ENCODE peak calls at places on chromosome 18, in nine cellular contexts. H is fibroblast of lung, N is IMR-90, D is C1 segment of cervical spinal cord, W is non-pigmented ciliary epithelial cell, L is RWPE1, U is MCF 10A, O is ecto neural progenitor cell, T is mucosa of descending colon. Y is an unnamed sample.

GRCh38 chr18:51660316-51660715 is 462.8 kb upstream of the MEX3C start:
- DNase-seq in H (no peak), N (no peak), D (no peak), W (no peak), L (no peak), U (no peak), O (no peak), T (no peak), Y (no peak)

GRCh38 chr18:58257461-58257860 is 213.4 kb downstream of the NEDD4L start:
- DNase-seq in H (peak; percentile 47), N (peak; percentile 68), D (no peak), W (no peak), L (no peak), U (no peak), O (no peak), T (no peak), Y (no peak)

GRCh38 chr18:78986018-78986481 is 6.4 kb downstream of the SALL3 start:
- DNase-seq in H (no peak), N (no peak), D (peak; percentile 28), W (no peak), L (no peak), U (peak; percentile 9), O (peak; percentile 64), T (no peak), Y (peak; percentile 12)

GRCh38 chr18:57833441-57834101 is 30.5 kb upstream of the ATP8B1 start:
- DNase-seq in H (peak; percentile 29), N (peak; percentile 57), D (no peak), W (no peak), L (peak; percentile 17), U (peak; percentile 18), O (no peak), T (no peak), Y (peak; percentile 33)

GRCh38 chr18:36034299-36034895 is 33.0 kb downstream of the RPRD1A start:
- DNase-seq in H (no peak), N (no peak), D (no peak), W (no peak), L (no peak), U (no peak), O (no peak), T (no peak), Y (no peak)

GRCh38 chr18:55534547-55534946 is 53.4 kb downstream of the TCF4 start:
- DNase-seq in H (no peak), N (peak; percentile 51), D (no peak), W (no peak), L (no peak), U (no peak), O (no peak), T (no peak), Y (peak; percentile 33)

GRCh38 chr18:75127143-75128021 is 81.6 kb downstream of the PTGR3 start:
- DNase-seq in H (no peak), N (no peak), D (no peak), W (no peak), L (no peak), U (no peak), O (peak; percentile 37), T (peak; percentile 79), Y (no peak)

GRCh38 chr18:76801567-76802505 is 20.5 kb upstream of the ZNF236 start:
- DNase-seq in H (peak; percentile 40), N (peak; percentile 35), D (peak; percentile 4), W (no peak), L (peak; percentile 73), U (peak; percentile 66), O (peak; percentile 80), T (no peak), Y (no peak)

GRCh38 chr18:40911582-40912254 is 1043.3 kb upstream of the PIK3C3 start:
- DNase-seq in H (peak; percentile 92), N (peak; percentile 83), D (no peak), W (peak; percentile 43), L (no peak), U (peak; percentile 68), O (no peak), T (no peak), Y (peak; percentile 75)